ENCODE peak calls at places on chromosomes 2 and 18, in four cellular contexts. One of them, this sample, is unnamed.

GRCh38 chr2:200592414-200593075 is 6.7 kb downstream of the AOX1 start:
- DNase-seq in fibroblast of mammary gland: peak
- DNase-seq in A549: peak
- DNase-seq in cardiac fibroblast: peak
- DNase-seq in this sample: peak

GRCh38 chr2:96923810-96924774 is 54.2 kb upstream of the SEMA4C start:
- DNase-seq in fibroblast of mammary gland: no peak
- DNase-seq in A549: no peak
- DNase-seq in cardiac fibroblast: no peak
- DNase-seq in this sample: no peak

GRCh38 chr2:38572167-38572566 is 30.6 kb downstream of the HNRNPLL start:
- DNase-seq in fibroblast of mammary gland: peak
- DNase-seq in A549: no peak
- DNase-seq in cardiac fibroblast: peak
- DNase-seq in this sample: peak

GRCh38 chr2:182522930-182523541 is 96.2 kb upstream of the PDE1A start:
- DNase-seq in fibroblast of mammary gland: peak
- DNase-seq in A549: no peak
- DNase-seq in cardiac fibroblast: peak
- DNase-seq in this sample: no peak

GRCh38 chr2:218295029-218295428 is 2.7 kb upstream of the TMBIM1 start:
- DNase-seq in fibroblast of mammary gland: no peak
- DNase-seq in A549: no peak
- DNase-seq in cardiac fibroblast: peak
- DNase-seq in this sample: peak

GRCh38 chr2:66526171-66526570 is 91.2 kb downstream of the MEIS1 start:
- DNase-seq in fibroblast of mammary gland: no peak
- DNase-seq in A549: no peak
- DNase-seq in cardiac fibroblast: no peak
- DNase-seq in this sample: no peak

GRCh38 chr2:219298759-219299371 is 10.3 kb downstream of the PTPRN start:
- DNase-seq in fibroblast of mammary gland: peak
- DNase-seq in A549: peak
- DNase-seq in cardiac fibroblast: peak
- DNase-seq in this sample: peak

GRCh38 chr18:35022430-35023001 is 18.7 kb upstream of the MAPRE2 start:
- DNase-seq in fibroblast of mammary gland: no peak
- DNase-seq in A549: no peak
- DNase-seq in cardiac fibroblast: no peak
- DNase-seq in this sample: no peak

GRCh38 chr18:50973367-50974126 is 5.7 kb downstream of the ELAC1 start:
- DNase-seq in fibroblast of mammary gland: peak
- DNase-seq in A549: peak
- DNase-seq in cardiac fibroblast: peak
- DNase-seq in this sample: peak

GRCh38 chr18:21261352-21261751 is 19.3 kb downstream of the GREB1L start:
- DNase-seq in fibroblast of mammary gland: no peak
- DNase-seq in A549: no peak
- DNase-seq in cardiac fibroblast: no peak
- DNase-seq in this sample: no peak

GRCh38 chr2:40240067-40240466 is 211.8 kb downstream of the SLC8A1 start:
- DNase-seq in fibroblast of mammary gland: peak
- DNase-seq in A549: no peak
- DNase-seq in cardiac fibroblast: peak
- DNase-seq in this sample: peak

GRCh38 chr2:119741868-119742267 is 17.9 kb upstream of the PTPN4 start:
- DNase-seq in fibroblast of mammary gland: peak
- DNase-seq in A549: no peak
- DNase-seq in cardiac fibroblast: no peak
- DNase-seq in this sample: no peak

GRCh38 chr2:127674241-127675209 is 805 bp downstream of the LIMS2 start:
- DNase-seq in fibroblast of mammary gland: no peak
- DNase-seq in A549: no peak
- DNase-seq in cardiac fibroblast: no peak
- DNase-seq in this sample: no peak

GRCh38 chr2:111071480-111072143 is 49.1 kb upstream of the BCL2L11 start:
- DNase-seq in fibroblast of mammary gland: peak
- DNase-seq in A549: peak
- DNase-seq in cardiac fibroblast: peak
- DNase-seq in this sample: peak

GRCh38 chr18:48831802-48832201 is 119.0 kb downstream of the SMAD7 start:
- DNase-seq in fibroblast of mammary gland: no peak
- DNase-seq in A549: no peak
- DNase-seq in cardiac fibroblast: no peak
- DNase-seq in this sample: no peak

GRCh38 chr2:101776172-101777043 is 78.9 kb downstream of the MAP4K4 start:
- DNase-seq in fibroblast of mammary gland: no peak
- DNase-seq in A549: peak
- DNase-seq in cardiac fibroblast: peak
- DNase-seq in this sample: no peak

GRCh38 chr2:173963323-173963816 is 1.8 kb downstream of the SP3 start:
- DNase-seq in fibroblast of mammary gland: peak
- DNase-seq in A549: peak
- DNase-seq in cardiac fibroblast: peak
- DNase-seq in this sample: peak

DNA sequence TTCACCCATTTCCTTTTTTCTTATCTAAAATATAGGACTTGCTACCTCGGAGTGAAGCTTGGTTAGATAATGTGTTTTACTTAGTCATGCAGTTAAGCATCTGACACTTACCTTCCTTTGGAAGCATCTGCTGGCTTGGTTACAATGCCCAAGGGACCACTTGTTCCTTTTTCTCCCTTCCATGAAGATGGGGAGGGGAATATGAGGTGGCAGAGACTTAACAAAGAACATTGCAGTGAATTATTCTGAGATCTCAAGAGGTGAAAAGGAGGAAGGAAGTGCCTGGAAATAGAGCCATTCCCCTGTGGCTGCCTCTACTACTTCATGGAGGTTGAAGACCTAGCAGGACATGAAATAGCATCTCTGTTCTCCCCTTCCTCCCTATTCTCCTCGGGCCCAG is 145.3 kb upstream of the FOSL2 start:
- DNase-seq in fibroblast of mammary gland: peak
- DNase-seq in A549: no peak
- DNase-seq in cardiac fibroblast: peak
- DNase-seq in this sample: no peak
- H3K4me3 ChIP-seq in fibroblast of mammary gland: no peak
- H3K4me3 ChIP-seq in A549: no peak
- H3K4me3 ChIP-seq in cardiac fibroblast: no peak
- H3K4me3 ChIP-seq in this sample: no peak

DNA sequence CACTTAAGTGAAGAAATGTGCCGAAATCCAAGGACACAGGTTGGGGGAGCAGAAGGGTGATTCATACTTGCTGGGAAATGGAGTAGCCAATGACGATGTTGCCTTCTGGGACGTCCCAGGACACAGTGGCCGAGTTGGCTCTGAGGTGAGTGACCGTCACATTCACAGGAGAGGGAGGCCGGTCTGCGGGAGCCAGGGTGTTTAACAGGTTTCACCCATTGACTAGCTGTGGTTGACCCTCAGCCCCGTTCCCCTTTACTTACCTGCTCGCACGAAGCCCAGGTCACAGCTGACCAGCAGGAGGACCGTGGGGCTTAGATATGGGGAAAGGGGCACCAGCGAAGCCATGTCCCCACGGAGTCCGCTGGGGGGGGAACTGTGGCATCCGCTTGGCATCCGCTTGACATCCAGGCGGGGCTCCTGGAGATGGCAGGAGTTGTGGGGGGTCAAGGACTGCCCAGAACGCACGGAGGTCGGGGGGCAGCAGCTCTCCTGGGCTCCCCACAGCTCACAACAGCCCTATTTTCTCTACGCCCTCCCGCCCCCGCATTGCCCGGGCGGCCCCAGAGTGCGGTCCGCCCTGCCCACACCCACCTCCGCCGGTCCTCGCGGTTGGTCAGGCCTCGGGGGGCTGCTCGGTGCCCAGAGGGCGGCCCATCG is 586 bp downstream of the FNDC4 start:
- DNase-seq in fibroblast of mammary gland: peak
- DNase-seq in A549: no peak
- DNase-seq in cardiac fibroblast: peak
- DNase-seq in this sample: peak
- TF ChIP-seq CTCF in fibroblast of mammary gland: peak
- TF ChIP-seq CTCF in A549: no peak
- TF ChIP-seq CTCF in cardiac fibroblast: no peak
- TF ChIP-seq CTCF in this sample: no peak

GRCh38 chr18:12305930-12306629 is 2.0 kb upstream of the TUBB6 start:
- DNase-seq in fibroblast of mammary gland: no peak
- DNase-seq in A549: no peak
- DNase-seq in cardiac fibroblast: peak
- DNase-seq in this sample: no peak
- H3K4me3 ChIP-seq in fibroblast of mammary gland: no peak
- H3K4me3 ChIP-seq in A549: no peak
- H3K4me3 ChIP-seq in cardiac fibroblast: peak
- H3K4me3 ChIP-seq in this sample: peak

GRCh38 chr2:191571163-191571769 is 106.7 kb upstream of the NABP1 start:
- DNase-seq in fibroblast of mammary gland: peak
- DNase-seq in A549: peak
- DNase-seq in cardiac fibroblast: peak
- DNase-seq in this sample: peak
- TF ChIP-seq CTCF in fibroblast of mammary gland: peak
- TF ChIP-seq CTCF in A549: peak
- TF ChIP-seq CTCF in cardiac fibroblast: peak
- TF ChIP-seq CTCF in this sample: peak

GRCh38 chr2:105387225-105387624 is 11.6 kb downstream of the FHL2 start:
- DNase-seq in fibroblast of mammary gland: no peak
- DNase-seq in A549: no peak
- DNase-seq in cardiac fibroblast: peak
- DNase-seq in this sample: no peak

GRCh38 chr2:105385703-105386540 is 12.9 kb downstream of the FHL2 start:
- DNase-seq in fibroblast of mammary gland: no peak
- DNase-seq in A549: no peak
- DNase-seq in cardiac fibroblast: no peak
- DNase-seq in this sample: no peak

GRCh38 chr2:105384216-105384615 is 14.6 kb downstream of the FHL2 start:
- DNase-seq in fibroblast of mammary gland: no peak
- DNase-seq in A549: no peak
- DNase-seq in cardiac fibroblast: no peak
- DNase-seq in this sample: no peak

GRCh38 chr2:105383456-105383855 is 15.4 kb downstream of the FHL2 start:
- DNase-seq in fibroblast of mammary gland: no peak
- DNase-seq in A549: no peak
- DNase-seq in cardiac fibroblast: no peak
- DNase-seq in this sample: no peak

GRCh38 chr2:105384861-105385260 is 14.0 kb downstream of the FHL2 start:
- DNase-seq in fibroblast of mammary gland: no peak
- DNase-seq in A549: no peak
- DNase-seq in cardiac fibroblast: no peak
- DNase-seq in this sample: no peak
- H3K4me3 ChIP-seq in fibroblast of mammary gland: no peak
- H3K4me3 ChIP-seq in A549: no peak
- H3K4me3 ChIP-seq in cardiac fibroblast: no peak
- H3K4me3 ChIP-seq in this sample: no peak

DNA sequence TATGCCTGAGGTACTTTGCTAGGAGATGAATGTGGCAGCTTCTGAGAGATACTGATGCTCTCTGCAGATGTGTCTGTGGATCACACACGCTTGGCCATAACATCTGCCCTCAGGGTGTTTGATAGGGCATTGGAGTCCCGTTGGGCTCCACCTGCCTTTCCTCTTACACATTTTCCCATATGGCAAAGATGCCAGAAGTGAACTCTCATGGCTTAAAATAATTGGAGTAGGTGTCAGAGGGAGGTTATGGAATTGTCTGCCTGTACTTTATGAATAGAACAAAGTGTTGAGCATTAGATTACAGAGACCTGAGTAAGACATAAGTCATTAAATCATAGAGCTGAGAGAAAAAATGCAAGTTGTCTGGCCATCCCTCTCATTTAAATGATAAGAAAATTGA is 75.3 kb upstream of the PNPT1 start:
- DNase-seq in fibroblast of mammary gland: no peak
- DNase-seq in A549: no peak
- DNase-seq in cardiac fibroblast: no peak
- DNase-seq in this sample: no peak
- TF ChIP-seq CTCF in fibroblast of mammary gland: no peak
- TF ChIP-seq CTCF in A549: no peak
- TF ChIP-seq CTCF in cardiac fibroblast: no peak
- TF ChIP-seq CTCF in this sample: no peak

GRCh38 chr2:113756088-113757058 is at the start of gene SLC35F5:
- DNase-seq in fibroblast of mammary gland: peak
- DNase-seq in A549: peak
- DNase-seq in cardiac fibroblast: peak
- DNase-seq in this sample: peak

GRCh38 chr2:113755690-113756063 is 765 bp downstream of the SLC35F5 start:
- DNase-seq in fibroblast of mammary gland: peak
- DNase-seq in A549: peak
- DNase-seq in cardiac fibroblast: peak
- DNase-seq in this sample: peak

GRCh38 chr2:113757059-113757657 is 716 bp upstream of the SLC35F5 start:
- DNase-seq in fibroblast of mammary gland: no peak
- DNase-seq in A549: no peak
- DNase-seq in cardiac fibroblast: no peak
- DNase-seq in this sample: no peak

GRCh38 chr2:113754989-113755689 is 1.3 kb downstream of the SLC35F5 start:
- DNase-seq in fibroblast of mammary gland: peak
- DNase-seq in A549: peak
- DNase-seq in cardiac fibroblast: peak
- DNase-seq in this sample: peak

GRCh38 chr2:113754160-113754559 is 2.3 kb downstream of the SLC35F5 start:
- DNase-seq in fibroblast of mammary gland: no peak
- DNase-seq in A549: no peak
- DNase-seq in cardiac fibroblast: no peak
- DNase-seq in this sample: no peak
- H3K4me3 ChIP-seq in fibroblast of mammary gland: peak
- H3K4me3 ChIP-seq in A549: no peak
- H3K4me3 ChIP-seq in cardiac fibroblast: no peak
- H3K4me3 ChIP-seq in this sample: no peak

This sample was measured in fibroblast of villous mesenchyme.